ENCODE peak calls at places on chromosomes 6 and 20, in seven cellular contexts. I, H, S, W, G, M and L are unnamed samples. For H3K36me3, the result is how much of the 10 kb centered on the place peaks cover.

GRCh38 chr6:27541212-27541931 is 68.5 kb upstream of the ZNF184 start:
- DNase-seq in M (no peak), I (peak), G (no peak), W (no peak), H (no peak), S (no peak), L (no peak)

GRCh38 chr20:54132612-54133433 is 41.0 kb downstream of the CYP24A1 start:
- DNase-seq in M (no peak), I (peak), H (peak), G (no peak), W (no peak), S (no peak), L (no peak)

GRCh38 chr6:47103931-47104330 is 61.8 kb upstream of the ADGRF1 start:
- DNase-seq in G (no peak), I (peak), S (no peak), W (no peak), M (no peak), H (peak), L (no peak)

GRCh38 chr6:16441262-16441661 is 202.9 kb downstream of the GMPR start:
- DNase-seq in M (no peak), G (no peak), S (no peak), H (no peak), I (no peak), W (no peak), L (no peak)

GRCh38 chr6:131831392-131831791 is 23.6 kb downstream of the ENPP1 start:
- DNase-seq in M (no peak), W (no peak), H (peak), G (no peak), S (no peak), I (no peak), L (no peak)

GRCh38 chr20:64032706-64033624 is 3.0 kb upstream of the C20orf204 start:
- DNase-seq in G (no peak), H (no peak), W (no peak), I (no peak), M (no peak), S (no peak), L (no peak)

GRCh38 chr6:89162047-89162371 is 16.2 kb downstream of the PM20D2 start:
- DNase-seq in H (no peak), G (no peak), S (no peak), M (no peak), W (no peak), I (no peak), L (no peak)

GRCh38 chr6:136326038-136326561 is 36.5 kb upstream of the BCLAF1 start:
- DNase-seq in W (no peak), S (no peak), M (no peak), G (no peak), H (peak), I (peak), L (no peak)

GRCh38 chr20:58127731-58128130 is 100.7 kb downstream of the ANKRD60 start:
- DNase-seq in H (peak), I (peak), S (no peak), W (no peak), M (no peak), G (no peak), L (no peak)

GRCh38 chr6:29628419-29629281 is 4.3 kb downstream of the GABBR1 start:
- DNase-seq in I (peak), G (peak), W (peak), H (peak), S (peak), M (peak), L (peak)

GRCh38 chr6:11277275-11278206 is 45.1 kb upstream of the NEDD9 start:
- DNase-seq in M (no peak), S (no peak), G (no peak), H (peak), I (peak), W (no peak), L (no peak)

DNA sequence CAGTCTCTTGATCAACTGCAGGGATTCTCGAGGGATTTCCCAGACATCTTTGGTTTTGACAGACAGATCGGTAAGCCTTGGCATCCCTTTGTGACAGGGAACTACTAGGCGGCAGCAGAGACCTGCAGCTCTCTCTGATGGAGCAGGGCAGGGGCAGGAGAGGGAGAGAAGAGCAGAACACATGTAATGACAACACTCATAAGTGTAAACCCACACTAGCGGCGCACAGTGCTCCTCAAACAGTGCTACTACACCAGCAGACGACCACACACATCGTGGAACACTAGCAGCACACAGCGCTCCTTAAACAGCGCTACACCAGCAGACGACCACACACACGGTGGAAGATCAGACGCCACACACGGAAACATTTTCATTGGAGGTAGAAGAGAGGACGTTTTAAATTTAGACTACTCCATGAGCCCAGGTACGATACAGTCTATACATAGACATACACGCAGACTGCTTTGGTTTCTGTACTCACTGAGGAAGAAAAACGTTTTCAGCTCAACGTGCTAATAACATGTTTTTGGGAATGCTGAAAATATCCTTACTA is 94.5 kb upstream of the TRAF3IP2 start:
- DNase-seq in H (no peak), S (no peak), G (no peak), I (no peak), M (no peak), W (no peak), L (no peak)
- H3K36me3 ChIP-seq in H (half or more), S (under half), G (under half), I (under half), M (half or more), W (under half), L (half or more)

GRCh38 chr6:91716361-91716760 is 1129.5 kb upstream of the MAP3K7 start:
- DNase-seq in M (no peak), W (no peak), S (no peak), H (no peak), I (peak), G (no peak), L (no peak)
- H3K4me3 ChIP-seq in M (no peak), W (no peak), S (no peak), H (no peak), I (no peak), G (no peak), L (no peak)

GRCh38 chr6:14880717-14881116 is 365.2 kb upstream of the JARID2 start:
- DNase-seq in W (no peak), S (no peak), G (no peak), I (no peak), H (no peak), M (no peak), L (no peak)

GRCh38 chr6:14882394-14883073 is 363.3 kb upstream of the JARID2 start:
- DNase-seq in M (peak), H (no peak), I (no peak), S (peak), W (no peak), G (no peak), L (no peak)

GRCh38 chr6:14881399-14881798 is 364.5 kb upstream of the JARID2 start:
- DNase-seq in S (no peak), I (peak), M (no peak), G (no peak), W (no peak), H (peak), L (no peak)

GRCh38 chr6:14877758-14878157 is 368.1 kb upstream of the JARID2 start:
- DNase-seq in W (no peak), H (no peak), G (no peak), I (no peak), S (no peak), M (no peak), L (no peak)

GRCh38 chr6:14880052-14880451 is 365.8 kb upstream of the JARID2 start:
- DNase-seq in H (no peak), I (no peak), G (no peak), M (no peak), W (no peak), S (no peak), L (no peak)
- H3K27ac ChIP-seq in H (no peak), I (no peak), G (no peak), M (peak), W (no peak), S (peak), L (no peak)

GRCh38 chr6:152978058-152978457 is 4.8 kb downstream of the FBXO5 start:
- DNase-seq in H (no peak), G (no peak), W (no peak), I (no peak), S (no peak), M (no peak), L (no peak)
- H3K36me3 ChIP-seq in H (under half), G (under half), W (under half), I (under half), S (under half), M (under half), L (under half)

GRCh38 chr6:40718401-40718800 is 131.2 kb upstream of the LRFN2 start:
- DNase-seq in G (no peak), M (no peak), W (no peak), I (no peak), S (no peak), H (no peak), L (no peak)
- H3K4me3 ChIP-seq in G (no peak), M (no peak), W (no peak), I (no peak), S (no peak), H (no peak), L (no peak)

GRCh38 chr6:99185525-99185924 is 163.9 kb downstream of the FAXC start:
- DNase-seq in I (no peak), H (no peak), W (no peak), S (no peak), G (no peak), M (no peak), L (no peak)
- H3K27ac ChIP-seq in I (no peak), H (no peak), W (no peak), S (no peak), G (no peak), M (no peak), L (no peak)

DNA sequence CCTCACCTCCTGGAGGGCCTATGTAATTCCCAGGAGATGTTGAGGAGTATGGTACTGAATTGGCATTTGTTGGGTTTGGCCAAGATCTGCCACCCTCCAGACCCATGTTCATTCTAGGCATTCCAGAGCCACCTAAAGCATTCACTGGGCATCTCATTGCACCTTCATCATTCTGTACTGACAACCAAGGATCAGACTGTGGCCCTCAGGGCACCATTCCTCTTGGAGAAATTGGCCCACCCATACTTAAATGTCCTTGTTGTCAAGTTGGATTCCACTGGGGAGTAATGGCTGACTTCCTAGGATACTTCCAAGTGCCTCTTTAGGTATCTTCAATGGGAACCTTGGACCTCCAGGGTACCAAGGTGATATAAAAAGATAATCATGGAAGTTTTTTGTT is 16.8 kb upstream of the IBTK start:
- DNase-seq in I (no peak), M (no peak), S (no peak), H (no peak), G (no peak), W (no peak), L (no peak)
- H3K36me3 ChIP-seq in I (under half), M (under half), S (under half), H (under half), G (under half), W (under half), L (under half)